ENCODE peak calls at places on chromosomes 6 and 20, in four cellular contexts. N is astrocyte, Q is IMR-90, A is prostate gland. E is an unnamed sample.

GRCh38 chr20:17878912-17879602 is 89.5 kb downstream of the SNX5 start:
- DNase-seq in A (no peak), Q (no peak), N (no peak), E (no peak)

GRCh38 chr6:40444811-40445210 is 142.4 kb downstream of the LRFN2 start:
- DNase-seq in Q (no peak), A (no peak), N (no peak), E (no peak)

GRCh38 chr6:1724616-1725015 is 114.9 kb downstream of the FOXC1 start:
- DNase-seq in A (peak; percentile 35), Q (no peak), N (no peak), E (no peak)

GRCh38 chr6:26268659-26269402 is 96.2 kb upstream of the BTN3A2 start:
- DNase-seq in A (no peak), Q (peak; percentile 65), N (peak; percentile 71), E (no peak)

GRCh38 chr20:49583669-49584417 is 15.9 kb upstream of the PTGIS start:
- DNase-seq in Q (peak; percentile 95), A (peak; percentile 51), N (peak; percentile 99), E (peak; percentile 88)

GRCh38 chr6:150632785-150633465 is 33.2 kb downstream of the PLEKHG1 start:
- DNase-seq in A (no peak), N (no peak), Q (no peak), E (no peak)

GRCh38 chr6:9204171-9204570 is 768.8 kb upstream of the SLC35B3 start:
- DNase-seq in Q (peak; percentile 64), A (no peak), N (peak; percentile 75), E (peak; percentile 13)

GRCh38 chr6:674406-674805 is 17.5 kb upstream of the HUS1B start:
- DNase-seq in A (no peak), N (no peak), Q (no peak), E (no peak)

GRCh38 chr6:135906542-135906941 is 55.0 kb downstream of the PDE7B start:
- DNase-seq in Q (peak; percentile 79), N (peak; percentile 78), A (no peak), E (no peak)

GRCh38 chr6:35725721-35726438 is 11.0 kb upstream of the ARMC12 start:
- DNase-seq in N (no peak), A (peak; percentile 78), Q (no peak), E (no peak)

GRCh38 chr20:50061151-50062005 is 51.6 kb downstream of the UBE2V1 start:
- DNase-seq in A (no peak), N (no peak), Q (no peak), E (no peak)

GRCh38 chr6:20723236-20723635 is 189.0 kb downstream of the CDKAL1 start:
- DNase-seq in A (no peak), Q (no peak), N (no peak), E (no peak)

GRCh38 chr6:82959385-82959941 is 106.2 kb downstream of the UBE3D start:
- DNase-seq in A (no peak), Q (peak; percentile 70), N (peak; percentile 94), E (peak; percentile 58)

GRCh38 chr6:128463942-128464341 is 56.5 kb downstream of the PTPRK start:
- DNase-seq in A (no peak), N (peak; percentile 63), Q (peak; percentile 29), E (no peak)

GRCh38 chr6:72552938-72553337 is 68.9 kb upstream of the KCNQ5 start:
- DNase-seq in N (peak; percentile 32), A (no peak), Q (peak; percentile 18), E (no peak)

GRCh38 chr6:108661430-108661829 is 100.7 kb downstream of the FOXO3 start:
- DNase-seq in A (no peak), Q (peak; percentile 82), N (peak; percentile 36), E (no peak)

GRCh38 chr20:50110141-50111047 is 2.6 kb downstream of the UBE2V1 start:
- DNase-seq in N (peak; percentile 74), Q (no peak), A (no peak), E (no peak)

GRCh38 chr20:57298457-57298856 is 31.1 kb upstream of the SPO11 start:
- DNase-seq in Q (no peak), N (no peak), A (no peak), E (no peak)
- H3K27ac ChIP-seq in Q (no peak overlapping the region), N (no peak overlapping the region), A (no peak overlapping the region), E (no peak overlapping the region)

DNA sequence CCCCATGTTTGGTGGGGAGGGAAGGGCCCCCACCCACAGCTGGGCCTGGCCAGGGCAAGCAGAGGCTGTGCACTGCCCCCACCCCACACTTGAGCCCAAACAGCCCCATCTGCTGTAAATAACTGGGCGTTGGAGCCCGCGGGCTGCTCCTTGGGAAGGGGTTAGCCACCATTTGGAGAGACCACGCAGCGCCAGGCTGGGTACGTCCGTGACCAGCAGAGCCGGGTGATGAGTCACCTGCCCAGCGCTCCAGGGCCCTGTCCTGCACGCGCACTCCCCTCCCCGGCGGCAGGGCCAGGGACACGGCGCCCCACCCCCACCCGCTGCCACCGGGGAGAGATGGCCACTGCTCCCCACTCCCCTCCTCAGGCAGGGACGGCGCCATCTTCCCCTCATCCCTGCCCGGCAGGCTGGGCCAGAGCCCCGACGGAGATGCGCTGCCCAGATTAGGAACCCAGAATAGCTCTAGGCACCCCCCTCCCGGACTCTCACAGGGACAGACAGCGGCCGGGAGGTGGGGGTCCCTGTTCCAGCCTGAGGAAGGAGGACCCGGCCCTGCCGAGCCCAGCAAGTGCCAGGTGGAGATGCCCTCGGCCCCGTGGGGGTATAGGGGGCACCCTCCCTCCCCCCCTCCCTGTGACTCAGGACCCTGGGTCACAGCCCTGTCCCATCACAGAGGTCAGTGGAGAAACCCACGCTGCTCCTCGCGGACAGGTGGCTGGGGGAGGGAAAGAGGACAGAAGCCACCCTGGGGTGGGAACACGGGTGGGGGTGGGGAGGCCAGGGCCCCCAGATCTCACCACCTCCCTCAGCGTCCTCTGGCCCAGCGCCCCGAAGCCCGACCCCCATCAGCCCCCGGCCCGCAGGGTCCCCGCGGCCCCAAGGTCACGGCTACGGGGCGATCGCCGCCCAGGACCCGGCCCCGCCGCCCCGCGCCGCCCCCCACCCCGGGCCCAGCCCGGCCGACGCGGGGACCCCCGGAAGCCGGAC is 642 bp downstream of the EEF1A2 start:
- DNase-seq in A (no peak), N (peak; percentile 31), Q (peak; percentile 36), E (no peak)
- TF ChIP-seq CTCF in A (no peak), N (no peak), Q (no peak), E (no peak)

GRCh38 chr6:157513619-157514485 is 132.9 kb downstream of the ZDHHC14 start:
- DNase-seq in N (no peak), A (no peak), Q (no peak), E (no peak)

GRCh38 chr6:157510329-157511188 is 129.6 kb downstream of the ZDHHC14 start:
- DNase-seq in Q (no peak), A (no peak), N (no peak), E (no peak)

GRCh38 chr6:157514659-157515496 is 133.9 kb downstream of the ZDHHC14 start:
- DNase-seq in Q (peak; percentile 69), N (peak; percentile 71), A (no peak), E (no peak)

GRCh38 chr6:157512081-157512682 is 131.2 kb downstream of the ZDHHC14 start:
- DNase-seq in Q (no peak), N (no peak), A (no peak), E (no peak)

DNA sequence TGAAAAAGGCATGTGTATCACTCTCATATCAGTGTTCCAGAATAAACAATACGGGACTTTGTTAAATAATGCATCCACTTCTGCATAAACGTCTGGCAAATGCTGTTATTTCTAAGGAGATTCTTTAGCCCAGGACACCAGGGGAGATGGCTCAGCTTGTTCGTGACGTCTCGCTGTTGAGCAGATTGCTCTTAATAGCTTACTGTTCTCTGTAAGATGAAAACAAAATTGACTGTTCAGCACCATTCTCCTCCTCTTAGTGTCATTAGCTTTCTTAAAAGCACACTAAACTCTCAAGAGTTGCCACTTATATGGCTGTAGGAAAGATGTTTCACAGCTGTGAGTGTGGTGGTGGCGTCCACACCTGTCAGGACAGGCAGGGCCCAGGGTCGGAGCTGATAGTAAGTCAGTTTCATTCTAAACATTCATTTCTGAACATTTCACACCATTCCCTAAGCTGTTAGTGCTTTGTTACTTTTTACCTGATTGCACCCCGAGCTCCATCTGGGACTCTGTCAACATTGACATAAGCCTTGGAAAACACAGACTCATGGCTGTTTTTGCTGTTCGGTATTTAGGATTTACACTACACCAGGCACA is 132.1 kb downstream of the ZDHHC14 start:
- DNase-seq in Q (peak; percentile 43), A (no peak), N (no peak), E (no peak)
- H3K4me3 ChIP-seq in Q (no peak overlapping the region), A (no peak overlapping the region), N (no peak overlapping the region), E (no peak overlapping the region)

GRCh38 chr20:3777381-3777725 is 3.9 kb downstream of the SPEF1 start:
- DNase-seq in N (no peak), Q (no peak), A (no peak), E (no peak)
- H3K27ac ChIP-seq in N (no peak overlapping the region), Q (no peak overlapping the region), A (no peak overlapping the region), E (no peak overlapping the region)

GRCh38 chr6:62150048-62150663 is 135.9 kb downstream of the KHDRBS2 start:
- DNase-seq in N (no peak), Q (peak; percentile 0), A (no peak), E (no peak)
- TF ChIP-seq CTCF in N (peak; percentile 47), Q (peak; percentile 41), A (no peak), E (peak; percentile 17)